ENCODE peak calls at places on chromosomes 1 and 21, in four cellular contexts. One of them, this sample, is unnamed.

GRCh38 chr1:235953801-235954200 is 87.1 kb upstream of the LYST start:
- DNase-seq in occipital lobe: no peak
- DNase-seq in NCI-H774: no peak
- DNase-seq in mesendoderm: no peak
- DNase-seq in this sample: no peak

GRCh38 chr1:184753608-184754478 is 815 bp downstream of the EDEM3 start:
- DNase-seq in occipital lobe: peak
- DNase-seq in NCI-H774: no peak
- DNase-seq in mesendoderm: peak
- DNase-seq in this sample: peak

GRCh38 chr21:15947707-15948106 is 217.9 kb downstream of the USP25 start:
- DNase-seq in occipital lobe: no peak
- DNase-seq in NCI-H774: no peak
- DNase-seq in mesendoderm: peak
- DNase-seq in this sample: no peak

GRCh38 chr21:45857761-45858160 is 123.8 kb upstream of the COL6A1 start:
- DNase-seq in occipital lobe: no peak
- DNase-seq in NCI-H774: no peak
- DNase-seq in mesendoderm: no peak
- DNase-seq in this sample: no peak

GRCh38 chr1:246705368-246705767 is 18.8 kb upstream of the SCCPDH start:
- DNase-seq in occipital lobe: no peak
- DNase-seq in NCI-H774: no peak
- DNase-seq in mesendoderm: no peak
- DNase-seq in this sample: no peak

GRCh38 chr1:215970406-215970805 is 403.3 kb downstream of the KCTD3 start:
- DNase-seq in occipital lobe: no peak
- DNase-seq in NCI-H774: no peak
- DNase-seq in mesendoderm: peak
- DNase-seq in this sample: no peak

GRCh38 chr1:165375623-165376022 is 19.1 kb upstream of the LMX1A start:
- DNase-seq in occipital lobe: no peak
- DNase-seq in NCI-H774: peak
- DNase-seq in mesendoderm: no peak
- DNase-seq in this sample: peak

GRCh38 chr1:196660912-196661311 is 9.1 kb downstream of the CFH start:
- DNase-seq in occipital lobe: no peak
- DNase-seq in NCI-H774: peak
- DNase-seq in mesendoderm: peak
- DNase-seq in this sample: peak

GRCh38 chr1:165525708-165526107 is 18.1 kb upstream of the LRRC52 start:
- DNase-seq in occipital lobe: no peak
- DNase-seq in NCI-H774: no peak
- DNase-seq in mesendoderm: no peak
- DNase-seq in this sample: no peak

GRCh38 chr1:109193653-109194590 is 19.8 kb upstream of the SARS1 start:
- DNase-seq in occipital lobe: no peak
- DNase-seq in NCI-H774: no peak
- DNase-seq in mesendoderm: peak
- DNase-seq in this sample: peak

GRCh38 chr1:119771016-119771415 is 2.3 kb upstream of the HMGCS2 start:
- DNase-seq in occipital lobe: no peak
- DNase-seq in NCI-H774: no peak
- DNase-seq in mesendoderm: peak
- DNase-seq in this sample: peak

GRCh38 chr1:77051406-77051805 is 167.8 kb downstream of the PIGK start:
- DNase-seq in occipital lobe: no peak
- DNase-seq in NCI-H774: no peak
- DNase-seq in mesendoderm: no peak
- DNase-seq in this sample: no peak

GRCh38 chr1:35175067-35176001 is 17.6 kb downstream of the SFPQ start:
- DNase-seq in occipital lobe: no peak
- DNase-seq in NCI-H774: no peak
- DNase-seq in mesendoderm: no peak
- DNase-seq in this sample: no peak

GRCh38 chr21:15138475-15138874 is 73.7 kb upstream of the NRIP1 start:
- DNase-seq in occipital lobe: no peak
- DNase-seq in NCI-H774: peak
- DNase-seq in mesendoderm: no peak
- DNase-seq in this sample: no peak

GRCh38 chr1:43822040-43822439 is 111.6 kb upstream of the ARTN start:
- DNase-seq in occipital lobe: no peak
- DNase-seq in NCI-H774: no peak
- DNase-seq in mesendoderm: peak
- DNase-seq in this sample: peak

GRCh38 chr1:188220051-188220450 is 1391.3 kb downstream of the PLA2G4A start:
- DNase-seq in occipital lobe: no peak
- DNase-seq in NCI-H774: no peak
- DNase-seq in mesendoderm: no peak
- DNase-seq in this sample: no peak

GRCh38 chr1:41533016-41533730 is 48.7 kb upstream of the EDN2 start:
- DNase-seq in occipital lobe: no peak
- DNase-seq in NCI-H774: no peak
- DNase-seq in mesendoderm: no peak
- DNase-seq in this sample: no peak

GRCh38 chr1:243849089-243850012 is 692 bp downstream of the AKT3 start:
- DNase-seq in occipital lobe: peak
- DNase-seq in NCI-H774: peak
- DNase-seq in mesendoderm: peak
- DNase-seq in this sample: peak

GRCh38 chr1:59730302-59730701 is 84.4 kb upstream of the HOOK1 start:
- DNase-seq in occipital lobe: no peak
- DNase-seq in NCI-H774: no peak
- DNase-seq in mesendoderm: no peak
- DNase-seq in this sample: no peak

GRCh38 chr1:212158912-212159796 is 123.6 kb downstream of the DTL start:
- DNase-seq in occipital lobe: no peak
- DNase-seq in NCI-H774: no peak
- DNase-seq in mesendoderm: no peak
- DNase-seq in this sample: no peak

GRCh38 chr21:45499970-45500575 is 42.2 kb downstream of the SLC19A1 start:
- DNase-seq in occipital lobe: no peak
- DNase-seq in NCI-H774: no peak
- DNase-seq in mesendoderm: no peak
- DNase-seq in this sample: no peak

GRCh38 chr1:11787251-11787803 is 18.4 kb downstream of the MTHFR start:
- DNase-seq in occipital lobe: no peak
- DNase-seq in NCI-H774: no peak
- DNase-seq in mesendoderm: peak
- DNase-seq in this sample: peak

GRCh38 chr1:81703352-81703735 is 97.4 kb upstream of the ADGRL2 start:
- DNase-seq in occipital lobe: no peak
- DNase-seq in NCI-H774: no peak
- DNase-seq in mesendoderm: no peak
- DNase-seq in this sample: no peak

GRCh38 chr21:42171091-42172053 is 47.6 kb upstream of the ABCG1 start:
- DNase-seq in occipital lobe: no peak
- DNase-seq in NCI-H774: no peak
- DNase-seq in mesendoderm: no peak
- DNase-seq in this sample: no peak

GRCh38 chr1:99691175-99691574 is 45.3 kb downstream of the PALMD start:
- DNase-seq in occipital lobe: no peak
- DNase-seq in NCI-H774: no peak
- DNase-seq in mesendoderm: no peak
- DNase-seq in this sample: no peak

GRCh38 chr1:156076609-156077429 is 5.4 kb downstream of the MEX3A start:
- DNase-seq in occipital lobe: no peak
- DNase-seq in NCI-H774: no peak
- DNase-seq in mesendoderm: no peak
- DNase-seq in this sample: peak

GRCh38 chr1:160121388-160121787 is 5.8 kb downstream of the ATP1A2 start:
- DNase-seq in occipital lobe: no peak
- DNase-seq in NCI-H774: no peak
- DNase-seq in mesendoderm: no peak
- DNase-seq in this sample: no peak

GRCh38 chr1:81201779-81202178 is 599.0 kb upstream of the ADGRL2 start:
- DNase-seq in occipital lobe: no peak
- DNase-seq in NCI-H774: no peak
- DNase-seq in mesendoderm: no peak
- DNase-seq in this sample: no peak